ENCODE peak calls at places on chromosomes 7 and 10, in seven cellular contexts. J is NCI-H2081, M is lung, P is HCEC 1CT, W is AG08395, Z is substantia nigra, Y is brain microvascular endothelial cell. N is an unnamed sample.

GRCh38 chr10:104614245-104614831 is 26.8 kb upstream of the SORCS3 start:
- DNase-seq in Y (peak), J (no peak), Z (no peak), M (no peak), W (peak), P (peak), N (peak)

GRCh38 chr10:11449761-11450160 is 161.7 kb downstream of the USP6NL start:
- DNase-seq in W (no peak), J (no peak), Y (no peak), P (no peak), M (no peak), Z (no peak), N (no peak)

GRCh38 chr7:128409435-128410091 is at the start of gene IMPDH1:
- DNase-seq in J (peak), W (peak), P (peak), Y (peak), Z (peak), M (peak), N (peak)

GRCh38 chr7:15167912-15168311 is 265.4 kb upstream of the DGKB start:
- DNase-seq in Y (no peak), P (no peak), W (no peak), J (peak), M (no peak), Z (no peak), N (no peak)

GRCh38 chr10:122374859-122375721 is 582 bp downstream of the PLEKHA1 start:
- DNase-seq in Z (peak), P (peak), W (peak), M (peak), Y (peak), J (peak), N (peak)

GRCh38 chr10:92572362-92573090 is 1.4 kb downstream of the IDE start:
- DNase-seq in P (no peak), Y (no peak), W (no peak), M (no peak), Z (no peak), J (no peak), N (no peak)

GRCh38 chr10:46091834-46092522 is 45.9 kb upstream of the MSMB start:
- DNase-seq in Y (no peak), W (no peak), Z (no peak), P (no peak), J (no peak), M (no peak), N (no peak)

GRCh38 chr7:121138262-121138933 is 149.9 kb downstream of the CPED1 start:
- DNase-seq in W (no peak), J (peak), M (no peak), Z (no peak), Y (no peak), P (no peak), N (no peak)

GRCh38 chr7:106982415-106982814 is 62.1 kb upstream of the PRKAR2B start:
- DNase-seq in Z (no peak), M (no peak), Y (no peak), J (peak), P (no peak), W (no peak), N (no peak)

GRCh38 chr10:78579586-78579985 is 489.2 kb upstream of the ZMIZ1 start:
- DNase-seq in J (no peak), M (no peak), Y (no peak), W (no peak), Z (no peak), P (no peak), N (no peak)

GRCh38 chr10:131442271-131442670 is 130.8 kb upstream of the TCERG1L start:
- DNase-seq in W (no peak), P (no peak), J (no peak), M (no peak), Y (no peak), Z (no peak), N (no peak)

GRCh38 chr10:122786269-122786668 is 59.4 kb downstream of the CUZD1 start:
- DNase-seq in Z (peak), Y (peak), M (no peak), W (peak), J (no peak), P (no peak), N (peak)

GRCh38 chr10:90862908-90863514 is 5.2 kb upstream of the HTR7 start:
- DNase-seq in J (no peak), Z (no peak), M (no peak), Y (peak), P (peak), W (peak), N (peak)

GRCh38 chr7:130440527-130441365 is at the start of gene CEP41:
- DNase-seq in Z (peak), Y (peak), P (peak), M (peak), W (peak), J (peak), N (peak)

GRCh38 chr10:132898391-132899053 is 43.8 kb downstream of the CFAP46 start:
- DNase-seq in W (no peak), Z (no peak), P (no peak), Y (no peak), M (no peak), J (no peak), N (no peak)

GRCh38 chr7:49892473-49892872 is 119.0 kb downstream of the VWC2 start:
- DNase-seq in J (no peak), Z (no peak), W (no peak), M (no peak), P (no peak), Y (no peak), N (no peak)

GRCh38 chr10:103888113-103888841 is 29.7 kb downstream of the STN1 start:
- DNase-seq in W (peak), M (peak), Y (peak), J (peak), P (peak), Z (peak), N (peak)

GRCh38 chr10:35259769-35260397 is 76.4 kb upstream of the CCNY start:
- DNase-seq in Z (no peak), Y (peak), M (no peak), J (no peak), P (peak), W (peak), N (peak)

GRCh38 chr10:132707776-132708171 is 78.2 kb downstream of the NKX6-2 start:
- DNase-seq in W (no peak), J (no peak), P (no peak), Z (no peak), M (no peak), Y (no peak), N (no peak)

GRCh38 chr7:156616269-156617202 is 24.0 kb upstream of the RNF32 start:
- DNase-seq in Y (no peak), P (no peak), J (no peak), W (peak), Z (no peak), M (no peak), N (no peak)

GRCh38 chr10:131728829-131729228 is 172.0 kb upstream of the PPP2R2D start:
- DNase-seq in P (no peak), Z (no peak), M (no peak), J (no peak), W (no peak), Y (no peak), N (no peak)

GRCh38 chr7:128120116-128120515 is 88.9 kb upstream of the LRRC4 start:
- DNase-seq in M (no peak), W (no peak), J (no peak), Z (no peak), P (no peak), Y (no peak), N (no peak)

GRCh38 chr10:133237241-133238065 is at the start of gene VENTX:
- DNase-seq in Y (no peak), P (no peak), Z (no peak), J (no peak), W (no peak), M (no peak), N (no peak)

GRCh38 chr7:87370660-87371180 is 25.3 kb downstream of the CROT start:
- DNase-seq in M (no peak), W (no peak), J (no peak), Z (no peak), Y (peak), P (peak), N (peak)

GRCh38 chr10:55746002-55746401 is 615.1 kb downstream of the ZWINT start:
- DNase-seq in Y (no peak), M (no peak), Z (no peak), J (peak), W (no peak), P (no peak), N (no peak)

GRCh38 chr7:73454424-73454823 is 20.8 kb downstream of the FZD9 start:
- DNase-seq in Y (no peak), Z (no peak), P (no peak), W (no peak), J (no peak), M (no peak), N (peak)

GRCh38 chr10:69738858-69739435 is 62.8 kb upstream of the COL13A1 start:
- DNase-seq in J (no peak), Z (no peak), W (no peak), Y (no peak), P (no peak), M (no peak), N (no peak)

GRCh38 chr7:8147760-8148463 is 114.1 kb downstream of the ICA1 start:
- DNase-seq in J (peak), Z (no peak), M (no peak), P (no peak), Y (no peak), W (no peak), N (no peak)

GRCh38 chr10:17216217-17216900 is 11.7 kb upstream of the VIM start:
- DNase-seq in J (no peak), Y (peak), P (peak), M (no peak), W (peak), Z (no peak), N (peak)

GRCh38 chr10:4214912-4215311 is 429.9 kb upstream of the KLF6 start:
- DNase-seq in Z (no peak), J (no peak), P (no peak), M (no peak), Y (no peak), W (no peak), N (no peak)

GRCh38 chr7:140403878-140404564 is at the start of gene RAB19:
- DNase-seq in Y (no peak), J (peak), P (no peak), W (no peak), Z (no peak), M (peak), N (no peak)

GRCh38 chr10:92419740-92420553 is 129.0 kb downstream of the MARCHF5 start:
- DNase-seq in P (peak), Z (peak), M (peak), W (no peak), J (no peak), Y (peak), N (peak)

GRCh38 chr10:99964791-99965190 is 45.0 kb downstream of the DNMBP start:
- DNase-seq in Z (no peak), W (no peak), J (no peak), M (no peak), P (peak), Y (no peak), N (peak)

GRCh38 chr10:33136781-33137180 is 178.8 kb upstream of the ITGB1 start:
- DNase-seq in P (peak), Y (no peak), J (no peak), M (no peak), W (peak), Z (no peak), N (no peak)

GRCh38 chr7:112192236-112193154 is 13.7 kb downstream of the DOCK4 start:
- DNase-seq in P (peak), W (peak), M (no peak), Y (peak), J (no peak), Z (no peak), N (peak)

GRCh38 chr7:16847381-16847860 is 34.4 kb downstream of the AGR3 start:
- DNase-seq in W (peak), M (peak), Z (no peak), P (no peak), J (peak), Y (peak), N (peak)

GRCh38 chr7:112986256-112987031 is 100.2 kb downstream of the GPR85 start:
- DNase-seq in P (peak), J (no peak), M (no peak), W (peak), Y (peak), Z (no peak), N (peak)

GRCh38 chr10:29858352-29859267 is 200.8 kb downstream of the JCAD start:
- DNase-seq in Z (peak), J (no peak), M (peak), W (peak), P (peak), Y (peak), N (peak)

GRCh38 chr10:44968101-44968886 is 8.7 kb downstream of the RASSF4 start:
- DNase-seq in W (peak), Y (no peak), M (no peak), Z (no peak), J (no peak), P (no peak), N (peak)

N was measured in cardiac fibroblast.